ENCODE peak calls at places on chromosome 1, in five cellular contexts. One of them, this sample, is unnamed.

GRCh38 chr1:59738152-59738551 is 76.6 kb upstream of the HOOK1 start:
- DNase-seq in ACHN: no peak
- DNase-seq in stimulated activated CD4-positive, alpha-beta T cell treated with anti-CD3 and anti-CD28 coated beads, Interleukin-2, amount 100 ng/mL, for 24 hours: no peak
- DNase-seq in immature natural killer cell: no peak
- DNase-seq in CD4-positive, alpha-beta T cell: no peak
- DNase-seq in this sample: peak; percentile 14

GRCh38 chr1:59199734-59200376 is 97.0 kb upstream of the FGGY start:
- DNase-seq in ACHN: no peak
- DNase-seq in stimulated activated CD4-positive, alpha-beta T cell treated with anti-CD3 and anti-CD28 coated beads, Interleukin-2, amount 100 ng/mL, for 24 hours: no peak
- DNase-seq in immature natural killer cell: no peak
- DNase-seq in CD4-positive, alpha-beta T cell: no peak
- DNase-seq in this sample: peak; percentile 95

GRCh38 chr1:119338757-119339156 is 29.8 kb upstream of the HAO2 start:
- DNase-seq in ACHN: no peak
- DNase-seq in stimulated activated CD4-positive, alpha-beta T cell treated with anti-CD3 and anti-CD28 coated beads, Interleukin-2, amount 100 ng/mL, for 24 hours: no peak
- DNase-seq in immature natural killer cell: no peak
- DNase-seq in CD4-positive, alpha-beta T cell: no peak
- DNase-seq in this sample: no peak

GRCh38 chr1:156929596-156930238 is 9.3 kb downstream of the LRRC71 start:
- DNase-seq in ACHN: no peak
- DNase-seq in stimulated activated CD4-positive, alpha-beta T cell treated with anti-CD3 and anti-CD28 coated beads, Interleukin-2, amount 100 ng/mL, for 24 hours: no peak
- DNase-seq in immature natural killer cell: no peak
- DNase-seq in CD4-positive, alpha-beta T cell: no peak
- DNase-seq in this sample: no peak

GRCh38 chr1:157969693-157970485 is 23.6 kb upstream of the KIRREL1 start:
- DNase-seq in ACHN: peak; percentile 79
- DNase-seq in stimulated activated CD4-positive, alpha-beta T cell treated with anti-CD3 and anti-CD28 coated beads, Interleukin-2, amount 100 ng/mL, for 24 hours: no peak
- DNase-seq in immature natural killer cell: no peak
- DNase-seq in CD4-positive, alpha-beta T cell: no peak
- DNase-seq in this sample: peak; percentile 48

GRCh38 chr1:29161977-29162376 is 19.7 kb downstream of the SRSF4 start:
- DNase-seq in ACHN: no peak
- DNase-seq in stimulated activated CD4-positive, alpha-beta T cell treated with anti-CD3 and anti-CD28 coated beads, Interleukin-2, amount 100 ng/mL, for 24 hours: no peak
- DNase-seq in immature natural killer cell: no peak
- DNase-seq in CD4-positive, alpha-beta T cell: no peak
- DNase-seq in this sample: no peak

GRCh38 chr1:76281306-76281705 is 206.8 kb downstream of the ST6GALNAC3 start:
- DNase-seq in ACHN: no peak
- DNase-seq in stimulated activated CD4-positive, alpha-beta T cell treated with anti-CD3 and anti-CD28 coated beads, Interleukin-2, amount 100 ng/mL, for 24 hours: no peak
- DNase-seq in immature natural killer cell: no peak
- DNase-seq in CD4-positive, alpha-beta T cell: no peak
- DNase-seq in this sample: no peak

GRCh38 chr1:119779869-119780356 is 11.2 kb upstream of the HMGCS2 start:
- DNase-seq in ACHN: no peak
- DNase-seq in stimulated activated CD4-positive, alpha-beta T cell treated with anti-CD3 and anti-CD28 coated beads, Interleukin-2, amount 100 ng/mL, for 24 hours: no peak
- DNase-seq in immature natural killer cell: no peak
- DNase-seq in CD4-positive, alpha-beta T cell: no peak
- DNase-seq in this sample: peak; percentile 87

GRCh38 chr1:34898220-34898820 is 31.1 kb downstream of the DLGAP3 start:
- DNase-seq in ACHN: peak; percentile 10
- DNase-seq in stimulated activated CD4-positive, alpha-beta T cell treated with anti-CD3 and anti-CD28 coated beads, Interleukin-2, amount 100 ng/mL, for 24 hours: no peak
- DNase-seq in immature natural killer cell: no peak
- DNase-seq in CD4-positive, alpha-beta T cell: no peak
- DNase-seq in this sample: peak; percentile 29

GRCh38 chr1:47776554-47777156 is 220.5 kb downstream of the TRABD2B start:
- DNase-seq in ACHN: no peak
- DNase-seq in stimulated activated CD4-positive, alpha-beta T cell treated with anti-CD3 and anti-CD28 coated beads, Interleukin-2, amount 100 ng/mL, for 24 hours: no peak
- DNase-seq in immature natural killer cell: no peak
- DNase-seq in CD4-positive, alpha-beta T cell: no peak
- DNase-seq in this sample: peak; percentile 82

GRCh38 chr1:44655609-44656008 is 18.7 kb downstream of the TMEM53 start:
- DNase-seq in ACHN: peak; percentile 19
- DNase-seq in stimulated activated CD4-positive, alpha-beta T cell treated with anti-CD3 and anti-CD28 coated beads, Interleukin-2, amount 100 ng/mL, for 24 hours: peak; percentile 13
- DNase-seq in immature natural killer cell: no peak
- DNase-seq in CD4-positive, alpha-beta T cell: no peak
- DNase-seq in this sample: no peak

GRCh38 chr1:30755746-30756145 is 1.8 kb downstream of the LAPTM5 start:
- DNase-seq in ACHN: no peak
- DNase-seq in stimulated activated CD4-positive, alpha-beta T cell treated with anti-CD3 and anti-CD28 coated beads, Interleukin-2, amount 100 ng/mL, for 24 hours: no peak
- DNase-seq in immature natural killer cell: no peak
- DNase-seq in CD4-positive, alpha-beta T cell: no peak
- DNase-seq in this sample: no peak

GRCh38 chr1:175317309-175317708 is 124.7 kb upstream of the KIAA0040 start:
- DNase-seq in ACHN: peak; percentile 38
- DNase-seq in stimulated activated CD4-positive, alpha-beta T cell treated with anti-CD3 and anti-CD28 coated beads, Interleukin-2, amount 100 ng/mL, for 24 hours: peak; percentile 20
- DNase-seq in immature natural killer cell: no peak
- DNase-seq in CD4-positive, alpha-beta T cell: peak; percentile 11
- DNase-seq in this sample: no peak

GRCh38 chr1:4974981-4975685 is 320.7 kb downstream of the AJAP1 start:
- DNase-seq in ACHN: no peak
- DNase-seq in stimulated activated CD4-positive, alpha-beta T cell treated with anti-CD3 and anti-CD28 coated beads, Interleukin-2, amount 100 ng/mL, for 24 hours: no peak
- DNase-seq in immature natural killer cell: no peak
- DNase-seq in CD4-positive, alpha-beta T cell: no peak
- DNase-seq in this sample: no peak

GRCh38 chr1:104702731-104703130 is 953.0 kb downstream of the AMY1C start:
- DNase-seq in ACHN: no peak
- DNase-seq in stimulated activated CD4-positive, alpha-beta T cell treated with anti-CD3 and anti-CD28 coated beads, Interleukin-2, amount 100 ng/mL, for 24 hours: no peak
- DNase-seq in immature natural killer cell: no peak
- DNase-seq in CD4-positive, alpha-beta T cell: no peak
- DNase-seq in this sample: no peak

GRCh38 chr1:244954358-244954757 is 90.0 kb upstream of the HNRNPU start:
- DNase-seq in ACHN: no peak
- DNase-seq in stimulated activated CD4-positive, alpha-beta T cell treated with anti-CD3 and anti-CD28 coated beads, Interleukin-2, amount 100 ng/mL, for 24 hours: no peak
- DNase-seq in immature natural killer cell: no peak
- DNase-seq in CD4-positive, alpha-beta T cell: no peak
- DNase-seq in this sample: no peak

GRCh38 chr1:183236158-183236725 is 50.2 kb downstream of the LAMC2 start:
- DNase-seq in ACHN: no peak
- DNase-seq in stimulated activated CD4-positive, alpha-beta T cell treated with anti-CD3 and anti-CD28 coated beads, Interleukin-2, amount 100 ng/mL, for 24 hours: no peak
- DNase-seq in immature natural killer cell: no peak
- DNase-seq in CD4-positive, alpha-beta T cell: no peak
- DNase-seq in this sample: no peak

GRCh38 chr1:220430059-220430458 is 97.9 kb upstream of the MARK1 start:
- DNase-seq in ACHN: no peak
- DNase-seq in stimulated activated CD4-positive, alpha-beta T cell treated with anti-CD3 and anti-CD28 coated beads, Interleukin-2, amount 100 ng/mL, for 24 hours: no peak
- DNase-seq in immature natural killer cell: no peak
- DNase-seq in CD4-positive, alpha-beta T cell: no peak
- DNase-seq in this sample: no peak

This sample was measured in NCI-H1105 treated with DMSO at 0.1 percent for 48 hours.